ENCODE peak calls at places on chromosomes 11 and 22, in five cellular contexts. H is A673, D is lower lobe of right lung, X is prostate gland, V is testis. K is an unnamed sample.

GRCh38 chr11:36090351-36091245 is 146.7 kb downstream of the LDLRAD3 start:
- DNase-seq in H (no peak), D (no peak), X (no peak), V (no peak), K (no peak)

GRCh38 chr11:76214968-76215548 is 8.8 kb upstream of the WNT11 start:
- DNase-seq in H (no peak), D (peak; percentile 3), X (no peak), V (no peak), K (no peak)

GRCh38 chr22:35567214-35567792 is 26.7 kb downstream of the RASD2 start:
- DNase-seq in H (no peak), D (no peak), X (no peak), V (no peak), K (no peak)

GRCh38 chr22:24485608-24486007 is 9.5 kb upstream of the UPB1 start:
- DNase-seq in H (peak; percentile 43), D (no peak), X (no peak), V (no peak), K (no peak)

GRCh38 chr11:11471196-11471595 is 118.1 kb upstream of the CSNK2A3 start:
- DNase-seq in H (no peak), D (no peak), X (no peak), V (no peak), K (no peak)

GRCh38 chr11:116336540-116336939 is 436.2 kb downstream of the BUD13 start:
- DNase-seq in H (no peak), D (no peak), X (no peak), V (no peak), K (no peak)

GRCh38 chr11:88478136-88478785 is 140.7 kb upstream of the CTSC start:
- DNase-seq in H (peak; percentile 12), D (no peak), X (no peak), V (no peak), K (no peak)

GRCh38 chr22:50500452-50500851 is 7.0 kb downstream of the LMF2 start:
- DNase-seq in H (no peak), D (no peak), X (no peak), V (no peak), K (no peak)

GRCh38 chr11:75578977-75579376 is 16.9 kb downstream of the SERPINH1 start:
- DNase-seq in H (peak; percentile 39), D (no peak), X (no peak), V (no peak), K (no peak)

GRCh38 chr11:77188912-77189491 is 61.0 kb downstream of the MYO7A start:
- DNase-seq in H (no peak), D (peak; percentile 39), X (no peak), V (no peak), K (no peak)

GRCh38 chr22:49152146-49152929 is 675.3 kb downstream of the BRD1 start:
- DNase-seq in H (no peak), D (no peak), X (no peak), V (no peak), K (no peak)

GRCh38 chr22:26481112-26481693 is 2.4 kb downstream of the HPS4 start:
- DNase-seq in H (no peak), D (no peak), X (no peak), V (no peak), K (peak; percentile 17)

GRCh38 chr11:100791873-100792272 is 104.8 kb downstream of the ARHGAP42 start:
- DNase-seq in H (no peak), D (no peak), X (no peak), V (no peak), K (peak; percentile 71)

GRCh38 chr22:19011075-19011474 is 75.0 kb upstream of the PRODH start:
- DNase-seq in H (no peak), D (no peak), X (no peak), V (no peak), K (peak; percentile 66)

GRCh38 chr11:72920001-72920400 is 105.8 kb downstream of the ATG16L2 start:
- DNase-seq in H (no peak), D (no peak), X (no peak), V (no peak), K (no peak)

GRCh38 chr11:76791861-76792260 is 8.7 kb downstream of the TSKU start:
- DNase-seq in H (peak; percentile 43), D (no peak), X (no peak), V (no peak), K (peak; percentile 68)

GRCh38 chr22:46906326-46907045 is 144.0 kb downstream of the TBC1D22A start:
- DNase-seq in H (no peak), D (no peak), X (no peak), V (no peak), K (no peak)

GRCh38 chr11:69203901-69204245 is 48.1 kb downstream of the SMIM38 start:
- DNase-seq in H (no peak), D (no peak), X (no peak), V (no peak), K (no peak)

GRCh38 chr11:131606936-131607335 is 236.5 kb downstream of the NTM start:
- DNase-seq in H (no peak), D (no peak), X (no peak), V (no peak), K (no peak)

GRCh38 chr22:40560551-40560950 is 76.0 kb downstream of the MRTFA start:
- DNase-seq in H (peak; percentile 12), D (no peak), X (no peak), V (no peak), K (no peak)

GRCh38 chr22:40553014-40553579 is 83.4 kb downstream of the MRTFA start:
- DNase-seq in H (no peak), D (no peak), X (no peak), V (no peak), K (no peak)

GRCh38 chr22:40560994-40561515 is 75.5 kb downstream of the MRTFA start:
- DNase-seq in H (no peak), D (no peak), X (no peak), V (no peak), K (no peak)

GRCh38 chr22:40557972-40558371 is 78.5 kb downstream of the MRTFA start:
- DNase-seq in H (no peak), D (no peak), X (no peak), V (no peak), K (no peak)

GRCh38 chr22:40556641-40557040 is 79.9 kb downstream of the MRTFA start:
- DNase-seq in H (no peak), D (no peak), X (no peak), V (no peak), K (no peak)
- H3K4me3 ChIP-seq in H (no peak overlapping the region), D (no peak overlapping the region), X (no peak overlapping the region), V (no peak overlapping the region), K (no peak overlapping the region)

GRCh38 chr11:3007404-3008010 is 15.4 kb upstream of the NAP1L4 start:
- DNase-seq in H (no peak), D (no peak), X (no peak), V (no peak), K (no peak)
- TF ChIP-seq CTCF in H (no peak), D (no peak), X (no peak), V (no peak), K (no peak)

DNA sequence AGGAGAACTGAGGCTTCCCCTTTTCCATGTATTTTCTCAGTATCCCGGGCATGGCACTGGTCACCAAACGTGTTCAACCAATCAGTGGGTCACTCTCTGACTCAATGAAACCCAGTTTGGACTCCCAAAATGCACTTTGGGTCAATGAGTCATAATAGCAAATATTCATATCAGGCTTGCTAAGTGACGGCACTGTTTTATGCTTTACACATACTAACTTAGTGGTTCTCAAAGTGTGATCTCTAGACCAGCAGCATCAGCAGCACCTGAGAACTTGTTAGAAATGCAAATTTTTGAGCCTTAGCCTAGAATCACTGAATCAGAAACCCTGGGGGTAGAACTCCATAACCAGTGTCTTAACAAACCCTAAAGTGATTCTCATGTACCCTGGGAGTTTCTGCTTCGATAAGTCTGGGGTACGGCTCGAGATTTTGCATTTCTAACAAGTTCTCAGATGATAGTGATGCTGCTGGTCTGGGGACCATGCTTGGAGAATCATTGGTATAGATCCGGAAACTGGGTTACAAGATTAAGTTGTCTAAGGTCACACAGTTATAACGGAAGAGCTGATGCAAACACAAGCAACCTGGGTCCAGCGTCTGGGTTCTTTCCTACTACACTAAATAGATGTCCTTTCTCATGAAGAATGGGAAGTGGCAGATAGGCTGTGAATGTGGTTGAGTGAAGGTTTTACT is 35.6 kb downstream of the ETS1 start:
- DNase-seq in H (no peak), D (no peak), X (no peak), V (no peak), K (no peak)
- H3K27me3 ChIP-seq in H (peaks cover 58% of the 10 kb centered on the region), D (no peaks in the 10 kb centered on the region), X (no peaks in the 10 kb centered on the region), V (no peaks in the 10 kb centered on the region), K (peaks cover 2% of the 10 kb centered on the region)

GRCh38 chr22:30265851-30266444 is 703 bp downstream of the OSM start:
- DNase-seq in H (no peak), D (peak; percentile 84), X (no peak), V (no peak), K (no peak)

GRCh38 chr22:30266445-30267381 is at the start of gene OSM:
- DNase-seq in H (no peak), D (peak; percentile 89), X (no peak), V (peak; percentile 49), K (no peak)

GRCh38 chr22:30268331-30268730 is 1.7 kb upstream of the OSM start:
- DNase-seq in H (no peak), D (no peak), X (no peak), V (no peak), K (no peak)

GRCh38 chr22:30265131-30265720 is 1.4 kb downstream of the OSM start:
- DNase-seq in H (no peak), D (no peak), X (no peak), V (no peak), K (no peak)

DNA sequence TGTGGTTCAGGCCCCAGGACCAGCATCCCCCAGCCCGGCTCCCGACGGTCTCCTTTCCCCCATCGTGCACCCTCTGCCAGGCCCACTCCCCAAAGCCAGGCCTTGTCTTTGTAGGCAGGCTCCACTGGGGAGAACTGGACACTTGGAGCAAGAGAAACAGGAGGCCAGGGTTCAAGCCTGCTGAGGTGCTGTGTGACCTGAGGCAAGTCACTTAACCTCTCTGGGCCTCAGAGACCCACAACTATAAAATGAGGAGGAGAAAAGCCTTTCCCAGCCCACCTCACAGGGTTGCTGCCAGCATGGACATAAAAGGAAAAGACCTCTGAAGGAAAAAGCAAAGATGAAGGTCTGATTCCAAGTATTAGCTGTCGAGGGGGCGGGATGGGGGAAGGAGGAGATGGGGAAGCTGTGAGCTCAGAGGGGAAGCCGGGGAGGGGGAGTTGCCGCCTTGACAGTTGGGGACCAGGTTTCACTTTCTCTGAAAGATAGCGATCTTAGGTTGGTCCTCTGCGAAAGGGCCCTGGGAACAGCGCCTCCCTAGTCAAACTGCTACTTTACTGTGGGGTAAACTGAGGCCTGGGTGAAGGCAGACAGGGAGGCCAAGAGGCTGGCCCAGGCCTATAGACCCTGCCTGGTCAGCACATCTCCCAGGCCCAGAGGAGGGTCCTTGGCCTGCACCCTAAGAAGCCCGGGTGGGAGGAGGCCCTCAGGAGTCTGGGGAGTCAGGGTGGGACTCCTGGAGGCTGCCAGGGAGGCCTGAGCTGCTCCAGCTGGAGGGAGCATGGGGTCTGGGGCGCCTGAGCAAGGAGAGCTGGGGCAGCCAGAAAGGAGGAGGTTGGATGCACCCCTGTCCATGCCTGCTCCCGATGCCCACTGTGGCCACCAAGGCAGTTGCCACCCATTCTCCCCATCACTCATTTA is 991 bp upstream of the OSM start:
- DNase-seq in H (no peak), D (peak; percentile 67), X (no peak), V (no peak), K (no peak)
- H3K4me3 ChIP-seq in H (no peak overlapping the region), D (peak overlapping the region; percentile 51), X (no peak overlapping the region), V (no peak overlapping the region), K (no peak overlapping the region)

GRCh38 chr11:46669606-46670243 is 30.7 kb downstream of the ARHGAP1 start:
- DNase-seq in H (peak; percentile 52), D (no peak), X (no peak), V (no peak), K (no peak)
- TF ChIP-seq CTCF in H (peak; percentile 62), D (peak; percentile 23), X (peak; percentile 9), V (no peak), K (peak; percentile 51)